ENCODE peak calls at places on chromosomes 16 and 17, in four cellular contexts. One of them, this sample, is unnamed. For H3K36me3, the result is how much of the 10 kb centered on the place peaks cover.

GRCh38 chr17:11598274-11599221 is at the start of gene DNAH9:
- DNase-seq in neural progenitor cell: peak
- DNase-seq in adipocyte: no peak
- DNase-seq in mesenchymal stem cell: no peak
- DNase-seq in this sample: peak

GRCh38 chr17:46771601-46772012 is 46.9 kb downstream of the WNT3 start:
- DNase-seq in neural progenitor cell: no peak
- DNase-seq in adipocyte: peak
- DNase-seq in mesenchymal stem cell: peak
- DNase-seq in this sample: no peak

GRCh38 chr17:64470676-64471075 is 21.8 kb downstream of the MILR1 start:
- DNase-seq in neural progenitor cell: peak
- DNase-seq in adipocyte: no peak
- DNase-seq in mesenchymal stem cell: no peak
- DNase-seq in this sample: peak

GRCh38 chr17:35051183-35051578 is 12.3 kb downstream of the RFFL start:
- DNase-seq in neural progenitor cell: no peak
- DNase-seq in adipocyte: no peak
- DNase-seq in mesenchymal stem cell: peak
- DNase-seq in this sample: no peak

GRCh38 chr17:39145143-39145542 is 6.3 kb downstream of the PLXDC1 start:
- DNase-seq in neural progenitor cell: no peak
- DNase-seq in adipocyte: no peak
- DNase-seq in mesenchymal stem cell: no peak
- DNase-seq in this sample: no peak

GRCh38 chr17:7438050-7438614 is 1.2 kb upstream of the FGF11 start:
- DNase-seq in neural progenitor cell: peak
- DNase-seq in adipocyte: peak
- DNase-seq in mesenchymal stem cell: peak
- DNase-seq in this sample: no peak

GRCh38 chr17:38341035-38341721 is 2.6 kb downstream of the GPR179 start:
- DNase-seq in neural progenitor cell: peak
- DNase-seq in adipocyte: peak
- DNase-seq in mesenchymal stem cell: peak
- DNase-seq in this sample: no peak

GRCh38 chr17:50123649-50124349 is 6.2 kb downstream of the SAMD14 start:
- DNase-seq in neural progenitor cell: peak
- DNase-seq in adipocyte: no peak
- DNase-seq in mesenchymal stem cell: peak
- DNase-seq in this sample: no peak

GRCh38 chr17:35666070-35666469 is 65.4 kb upstream of the RASL10B start:
- DNase-seq in neural progenitor cell: no peak
- DNase-seq in adipocyte: peak
- DNase-seq in mesenchymal stem cell: peak
- DNase-seq in this sample: no peak

GRCh38 chr16:89290472-89290871 is 73.0 kb downstream of the ZNF778 start:
- DNase-seq in neural progenitor cell: no peak
- DNase-seq in adipocyte: no peak
- DNase-seq in mesenchymal stem cell: no peak
- DNase-seq in this sample: no peak

GRCh38 chr16:89291355-89291754 is 73.9 kb downstream of the ZNF778 start:
- DNase-seq in neural progenitor cell: no peak
- DNase-seq in adipocyte: no peak
- DNase-seq in mesenchymal stem cell: no peak
- DNase-seq in this sample: no peak

GRCh38 chr16:89292443-89293078 is 75.1 kb downstream of the ZNF778 start:
- DNase-seq in neural progenitor cell: no peak
- DNase-seq in adipocyte: no peak
- DNase-seq in mesenchymal stem cell: no peak
- DNase-seq in this sample: no peak

GRCh38 chr16:89290887-89291286 is 73.4 kb downstream of the ZNF778 start:
- DNase-seq in neural progenitor cell: peak
- DNase-seq in adipocyte: no peak
- DNase-seq in mesenchymal stem cell: no peak
- DNase-seq in this sample: peak

GRCh38 chr16:89291776-89292175 is 74.3 kb downstream of the ZNF778 start:
- DNase-seq in neural progenitor cell: peak
- DNase-seq in adipocyte: no peak
- DNase-seq in mesenchymal stem cell: no peak
- DNase-seq in this sample: no peak
- H3K9ac ChIP-seq in neural progenitor cell: no peak
- H3K9ac ChIP-seq in adipocyte: no peak
- H3K9ac ChIP-seq in mesenchymal stem cell: peak
- H3K9ac ChIP-seq in this sample: peak

DNA sequence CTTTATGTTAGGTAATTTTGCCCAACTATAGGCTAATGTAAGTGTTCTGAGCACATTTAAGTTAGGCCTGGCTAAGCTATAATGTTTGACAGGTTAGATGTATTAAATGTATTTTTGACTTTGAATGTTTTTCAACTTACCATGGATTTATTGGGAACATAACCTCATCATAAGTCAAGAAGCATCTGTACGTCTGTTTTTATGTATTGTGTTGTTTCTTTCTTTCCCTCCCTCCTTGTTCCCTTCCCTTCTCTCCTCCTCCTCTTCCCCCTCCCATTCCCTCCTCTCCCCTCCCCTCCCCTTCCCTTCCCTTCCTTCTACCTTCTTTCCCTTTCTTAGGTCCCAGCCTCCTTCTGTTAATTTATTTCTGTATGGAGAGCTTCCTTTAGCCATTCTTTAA is 9.2 kb downstream of the CFAP97D1 start:
- DNase-seq in neural progenitor cell: no peak
- DNase-seq in adipocyte: no peak
- DNase-seq in mesenchymal stem cell: no peak
- DNase-seq in this sample: no peak
- H3K36me3 ChIP-seq in neural progenitor cell: under half
- H3K36me3 ChIP-seq in adipocyte: under half
- H3K36me3 ChIP-seq in mesenchymal stem cell: under half
- H3K36me3 ChIP-seq in this sample: under half

DNA sequence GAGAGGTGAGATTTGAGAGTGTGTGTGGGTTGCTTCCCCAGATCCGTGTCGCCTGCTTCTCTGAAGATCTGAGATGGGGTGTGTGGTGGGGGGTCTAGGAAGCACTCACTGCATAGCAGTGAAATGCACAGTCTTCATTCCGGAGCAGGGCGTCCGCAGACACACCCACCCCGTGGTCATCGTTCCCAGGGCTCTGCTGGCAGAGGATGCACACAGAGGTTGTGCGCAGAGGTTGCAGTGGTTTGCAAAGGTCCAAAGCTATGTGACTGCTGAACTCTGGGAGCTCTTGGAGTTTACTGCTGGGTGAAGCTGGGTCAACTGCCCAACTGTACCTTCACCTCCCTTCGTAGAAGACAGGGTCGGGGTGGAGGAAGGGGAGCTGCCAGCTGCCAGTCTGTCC is 135.3 kb downstream of the SNX29 start:
- DNase-seq in neural progenitor cell: no peak
- DNase-seq in adipocyte: no peak
- DNase-seq in mesenchymal stem cell: no peak
- DNase-seq in this sample: no peak
- H3K9ac ChIP-seq in neural progenitor cell: no peak
- H3K9ac ChIP-seq in adipocyte: no peak
- H3K9ac ChIP-seq in mesenchymal stem cell: no peak
- H3K9ac ChIP-seq in this sample: no peak

GRCh38 chr17:75774471-75774987 is 9.5 kb upstream of the GALK1 start:
- DNase-seq in neural progenitor cell: no peak
- DNase-seq in adipocyte: no peak
- DNase-seq in mesenchymal stem cell: no peak
- DNase-seq in this sample: no peak

GRCh38 chr17:75773121-75773807 is 8.3 kb upstream of the GALK1 start:
- DNase-seq in neural progenitor cell: no peak
- DNase-seq in adipocyte: no peak
- DNase-seq in mesenchymal stem cell: no peak
- DNase-seq in this sample: no peak

GRCh38 chr17:75771334-75772281 is 6.6 kb upstream of the GALK1 start:
- DNase-seq in neural progenitor cell: no peak
- DNase-seq in adipocyte: no peak
- DNase-seq in mesenchymal stem cell: peak
- DNase-seq in this sample: no peak

GRCh38 chr17:75774988-75775668 is 9.5 kb upstream of the UNK start:
- DNase-seq in neural progenitor cell: no peak
- DNase-seq in adipocyte: peak
- DNase-seq in mesenchymal stem cell: peak
- DNase-seq in this sample: no peak

DNA sequence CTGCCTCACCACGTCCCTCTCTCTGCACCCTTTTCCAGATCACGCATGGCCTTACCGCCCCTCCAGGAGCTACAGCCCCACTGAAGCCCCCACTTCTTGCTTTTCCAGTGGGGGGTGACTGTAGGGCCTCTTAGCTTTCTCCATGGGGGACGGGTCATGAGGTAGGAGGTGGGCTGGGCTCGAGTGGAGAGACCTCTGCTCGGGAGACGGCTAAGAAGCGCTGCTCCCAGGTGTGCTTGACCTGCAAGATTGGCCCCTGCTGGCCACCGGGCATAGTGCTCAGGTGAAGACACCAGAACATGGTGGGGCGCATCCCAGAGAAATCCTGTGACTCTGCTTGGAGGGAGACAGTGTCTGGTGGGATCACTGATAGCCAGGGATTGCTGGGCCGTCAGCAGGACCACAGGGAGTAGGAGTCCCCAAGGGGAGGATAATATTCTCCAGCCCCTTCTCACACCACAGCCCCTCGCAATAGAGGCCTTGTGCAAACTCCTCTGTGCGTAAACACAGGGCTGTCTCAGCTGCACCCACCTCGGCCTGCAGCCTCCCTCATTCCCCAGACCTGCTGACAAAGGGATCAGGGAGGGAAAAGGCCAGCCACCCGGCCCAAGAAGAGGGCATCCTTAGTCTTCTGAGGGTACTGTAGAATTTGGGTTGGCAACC is 8.9 kb upstream of the GALK1 start:
- DNase-seq in neural progenitor cell: no peak
- DNase-seq in adipocyte: no peak
- DNase-seq in mesenchymal stem cell: no peak
- DNase-seq in this sample: no peak
- H3K36me3 ChIP-seq in neural progenitor cell: under half
- H3K36me3 ChIP-seq in adipocyte: under half
- H3K36me3 ChIP-seq in mesenchymal stem cell: under half
- H3K36me3 ChIP-seq in this sample: under half

DNA sequence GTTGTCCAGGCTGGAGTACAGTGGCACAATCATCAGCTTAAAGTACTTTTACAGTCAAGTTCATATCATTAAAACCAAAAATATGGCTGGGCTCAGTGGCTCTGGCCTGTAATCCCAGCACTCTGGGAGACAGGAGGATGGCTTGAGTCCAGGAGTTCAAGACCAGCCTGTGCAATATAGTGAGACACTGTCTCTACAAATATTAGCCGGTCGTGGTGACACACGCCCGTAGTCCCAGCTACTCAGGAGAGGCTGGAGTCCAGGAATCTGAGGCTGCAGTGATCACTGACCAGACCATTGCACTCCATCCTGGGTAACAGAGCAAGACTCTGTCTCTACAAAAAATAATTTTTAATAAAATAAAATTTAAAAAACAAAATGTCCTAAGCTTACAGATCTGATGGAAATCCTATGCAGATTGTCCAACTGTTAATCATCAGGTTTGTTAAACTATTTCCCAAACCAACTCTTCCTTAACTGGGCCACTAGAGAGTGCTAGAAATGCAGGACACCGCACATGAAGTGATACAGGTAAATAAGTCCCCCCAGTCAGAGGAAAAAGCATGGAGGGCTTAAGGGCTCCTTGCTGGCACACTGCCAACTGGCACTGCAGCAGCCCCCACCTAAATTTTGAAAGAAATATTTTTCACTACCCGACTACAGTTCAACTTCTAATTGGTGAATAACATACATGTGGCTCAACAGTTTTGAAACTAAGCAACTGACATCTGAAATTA is 2.8 kb downstream of the USP22 start:
- DNase-seq in neural progenitor cell: peak
- DNase-seq in adipocyte: peak
- DNase-seq in mesenchymal stem cell: peak
- DNase-seq in this sample: no peak
- H3K9ac ChIP-seq in neural progenitor cell: peak
- H3K9ac ChIP-seq in adipocyte: peak
- H3K9ac ChIP-seq in mesenchymal stem cell: peak
- H3K9ac ChIP-seq in this sample: peak

DNA sequence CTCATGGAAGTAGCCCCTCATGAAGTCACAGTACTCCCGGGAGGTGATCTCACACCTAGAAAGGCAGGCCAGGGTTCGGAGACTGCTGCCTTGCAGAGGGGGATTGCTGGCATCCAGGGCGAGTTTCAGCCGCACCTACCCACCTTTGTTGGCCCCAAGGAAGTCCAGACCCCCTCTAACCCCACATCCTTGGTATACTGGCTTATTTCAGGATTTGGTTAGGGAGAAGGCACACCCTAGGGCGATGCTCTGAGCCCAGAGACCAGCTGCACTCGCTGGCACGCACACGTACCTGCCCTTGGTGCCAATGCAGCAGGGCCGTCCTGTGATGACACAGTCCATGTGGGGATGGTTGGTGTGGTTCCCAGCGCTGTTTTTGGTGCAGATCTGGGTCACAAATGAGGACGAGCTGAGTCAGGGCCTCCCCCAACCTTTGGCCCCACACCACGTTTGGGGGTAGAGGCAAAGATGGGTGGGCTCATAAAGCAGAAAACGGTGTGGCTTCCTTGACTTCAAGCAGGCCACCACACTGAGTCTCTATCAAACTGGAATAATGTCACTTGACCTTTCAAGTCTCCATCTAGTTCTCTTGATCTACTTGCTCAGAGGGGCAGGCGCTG is 5.9 kb downstream of the SNRNP25 start:
- DNase-seq in neural progenitor cell: no peak
- DNase-seq in adipocyte: no peak
- DNase-seq in mesenchymal stem cell: no peak
- DNase-seq in this sample: no peak
- H3K36me3 ChIP-seq in neural progenitor cell: under half
- H3K36me3 ChIP-seq in adipocyte: half or more
- H3K36me3 ChIP-seq in mesenchymal stem cell: half or more
- H3K36me3 ChIP-seq in this sample: half or more

This sample was measured in NT2/D1.